ENCODE peak calls at places on chromosomes 6 and 20, in six cellular contexts. B is GM12878, A is right lobe of liver, H is upper lobe of left lung, F is heart left ventricle, Q is body of pancreas. J is an unnamed sample.
A peak's percentile ranks its signal among the peaks of the same experiment; 100 is the strongest.

GRCh38 chr6:11304946-11305345 is 72.5 kb upstream of the NEDD9 start:
- ATAC-seq in Q (no peak), A (no peak), F (no peak), H (no peak), B (no peak), J (no peak)

GRCh38 chr20:57629976-57630525 is 9.8 kb upstream of the ZBP1 start:
- ATAC-seq in B (no peak), H (peak; percentile 67), Q (no peak), A (peak; percentile 18), F (no peak), J (no peak)

GRCh38 chr20:33282196-33282934 is 649 bp upstream of the BPIFB1 start:
- ATAC-seq in H (no peak), F (no peak), A (no peak), Q (no peak), B (no peak), J (no peak)

GRCh38 chr6:38599966-38600550 is 39.7 kb downstream of the BTBD9 start:
- ATAC-seq in B (no peak), H (no peak), F (peak; percentile 91), Q (no peak), A (peak; percentile 56), J (no peak)

GRCh38 chr6:169702640-169703246 is 817 bp downstream of the C6orf120 start:
- ATAC-seq in F (no peak), H (peak; percentile 23), A (peak; percentile 5), B (peak; percentile 42), Q (peak; percentile 22), J (no peak)

GRCh38 chr20:33883164-33883563 is 72.0 kb downstream of the CHMP4B start:
- ATAC-seq in H (no peak), B (peak; percentile 94), Q (no peak), A (no peak), F (no peak), J (no peak)

GRCh38 chr6:166496460-166496859 is 90.0 kb downstream of the RAMACL start:
- ATAC-seq in F (no peak), A (no peak), B (no peak), Q (no peak), H (no peak), J (no peak)

GRCh38 chr6:54493138-54493537 is 184.9 kb downstream of the TINAG start:
- ATAC-seq in F (no peak), B (no peak), Q (no peak), A (no peak), H (no peak), J (no peak)

GRCh38 chr6:21856096-21856825 is 262.7 kb downstream of the SOX4 start:
- ATAC-seq in A (peak; percentile 48), F (no peak), H (peak; percentile 83), B (no peak), Q (no peak), J (peak; percentile 36)

GRCh38 chr20:51735728-51736600 is 32.2 kb downstream of the ATP9A start:
- ATAC-seq in B (no peak), A (peak; percentile 38), Q (no peak), H (peak; percentile 28), F (no peak), J (no peak)

GRCh38 chr6:111727798-111728197 is 122.1 kb upstream of the TRAF3IP2 start:
- ATAC-seq in B (no peak), H (no peak), F (no peak), A (no peak), Q (no peak), J (no peak)

GRCh38 chr6:48183816-48184215 is 72.8 kb upstream of the PTCHD4 start:
- ATAC-seq in F (no peak), Q (no peak), A (no peak), B (no peak), H (no peak), J (no peak)

GRCh38 chr20:17680128-17680835 is 1.8 kb downstream of the RRBP1 start:
- ATAC-seq in A (peak; percentile 36), B (no peak), Q (peak; percentile 10), H (peak; percentile 8), F (no peak), J (no peak)

GRCh38 chr20:35515341-35515740 is 14.1 kb downstream of the C20orf173 start:
- ATAC-seq in B (no peak), H (no peak), A (no peak), F (no peak), Q (no peak), J (no peak)

GRCh38 chr6:74074609-74075008 is 378.6 kb downstream of the CD109 start:
- ATAC-seq in H (no peak), A (no peak), B (no peak), F (no peak), Q (no peak), J (no peak)

GRCh38 chr20:48626938-48627736 is 200.7 kb downstream of the PREX1 start:
- ATAC-seq in Q (no peak), H (no peak), F (no peak), B (no peak), A (no peak), J (no peak)

GRCh38 chr6:117619178-117619577 is 16.9 kb upstream of the GOPC start:
- ATAC-seq in A (no peak), B (peak; percentile 70), H (no peak), Q (no peak), F (no peak), J (no peak)

GRCh38 chr6:129501401-129502051 is 208.5 kb downstream of the ARHGAP18 start:
- ATAC-seq in H (peak; percentile 71), B (peak; percentile 17), A (peak; percentile 59), Q (peak; percentile 54), F (no peak), J (peak; percentile 65)

GRCh38 chr6:53151676-53152075 is 3.0 kb upstream of the GCM1 start:
- ATAC-seq in H (no peak), B (peak; percentile 96), F (no peak), Q (no peak), A (no peak), J (no peak)

GRCh38 chr6:158056355-158056754 is 74.7 kb downstream of the SYNJ2 start:
- ATAC-seq in H (no peak), A (no peak), F (no peak), Q (no peak), B (no peak), J (no peak)

GRCh38 chr6:143283887-143284640 is 166.4 kb downstream of the ADAT2 start:
- ATAC-seq in Q (no peak), A (no peak), B (no peak), H (no peak), F (no peak), J (no peak)

GRCh38 chr6:87473419-87473903 is 687 bp downstream of the SLC35A1 start:
- ATAC-seq in A (peak; percentile 80), H (peak; percentile 50), Q (peak; percentile 65), F (peak; percentile 76), B (peak; percentile 84), J (peak; percentile 78)

DNA sequence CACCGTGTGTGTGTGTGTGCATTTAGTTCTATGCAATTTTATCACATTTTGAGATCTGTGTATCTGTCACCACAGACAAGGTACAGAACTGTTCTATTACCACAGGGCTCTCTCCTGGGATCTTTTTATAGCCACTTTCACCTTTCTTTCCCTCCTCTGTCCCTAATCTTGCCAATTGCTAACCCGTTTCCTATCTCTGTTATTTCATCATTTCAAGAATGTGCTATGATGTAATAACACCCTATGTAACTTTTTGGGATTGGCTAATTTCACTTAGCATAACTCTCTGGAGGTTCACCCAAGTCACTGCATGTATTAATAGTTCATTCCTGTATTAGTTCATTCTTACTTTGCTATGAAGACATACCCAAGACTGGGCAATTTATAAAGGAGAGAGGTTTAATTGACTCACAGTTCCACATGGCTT is 657.7 kb downstream of the QKI start:
- ATAC-seq in B (no peak), H (no peak), F (no peak), Q (no peak), A (no peak), J (no peak)
- H3K9me3 ChIP-seq in B (no peaks in the 10 kb centered on the region), H (no peaks in the 10 kb centered on the region), F (no peaks in the 10 kb centered on the region), Q (no peaks in the 10 kb centered on the region), A (no peaks in the 10 kb centered on the region), J (no peaks in the 10 kb centered on the region)

DNA sequence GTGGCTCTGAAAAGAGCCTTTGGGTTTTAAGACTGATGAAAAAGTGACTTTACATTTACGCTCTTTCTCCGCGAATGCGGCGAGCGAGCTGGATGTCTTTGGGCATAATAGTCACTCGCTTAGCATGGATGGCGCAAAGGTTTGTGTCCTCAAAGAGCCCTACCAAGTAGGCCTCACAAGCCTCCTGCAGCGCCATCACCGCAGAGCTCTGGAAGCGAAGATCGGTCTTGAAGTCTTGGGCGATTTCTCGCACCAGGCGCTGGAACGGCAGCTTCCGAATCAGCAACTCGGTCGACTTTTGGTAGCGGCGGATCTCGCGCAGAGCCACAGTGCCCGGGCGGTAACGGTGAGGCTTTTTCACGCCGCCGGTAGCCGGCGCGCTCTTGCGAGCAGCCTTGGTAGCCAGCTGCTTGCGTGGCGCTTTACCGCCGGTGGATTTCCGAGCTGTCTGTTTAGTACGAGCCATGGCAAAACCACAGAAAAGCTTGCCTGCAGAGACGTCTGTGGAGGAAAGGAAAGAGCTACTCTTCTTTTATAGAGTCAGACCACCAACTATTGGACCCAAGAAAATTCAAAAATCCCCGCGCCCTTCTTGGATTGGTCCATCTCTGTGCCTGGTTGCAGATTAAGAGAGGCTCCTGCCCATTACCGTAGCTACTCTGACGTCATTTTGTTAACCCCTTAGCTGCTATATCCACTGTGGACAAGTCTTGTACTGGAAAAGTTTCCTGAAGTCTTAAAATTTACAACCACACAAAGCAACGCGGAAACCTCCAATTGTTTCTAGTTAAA is 55.4 kb upstream of the HFE start:
- ATAC-seq in F (peak; percentile 82), A (peak; percentile 72), Q (peak; percentile 78), H (peak; percentile 91), B (peak; percentile 70), J (peak; percentile 77)
- H3K27ac ChIP-seq in F (peak overlapping the region; percentile 85), A (peak overlapping the region; percentile 80), Q (no peak overlapping the region), H (peak overlapping the region; percentile 91), B (peak overlapping the region; percentile 95), J (peak overlapping the region; percentile 96)

DNA sequence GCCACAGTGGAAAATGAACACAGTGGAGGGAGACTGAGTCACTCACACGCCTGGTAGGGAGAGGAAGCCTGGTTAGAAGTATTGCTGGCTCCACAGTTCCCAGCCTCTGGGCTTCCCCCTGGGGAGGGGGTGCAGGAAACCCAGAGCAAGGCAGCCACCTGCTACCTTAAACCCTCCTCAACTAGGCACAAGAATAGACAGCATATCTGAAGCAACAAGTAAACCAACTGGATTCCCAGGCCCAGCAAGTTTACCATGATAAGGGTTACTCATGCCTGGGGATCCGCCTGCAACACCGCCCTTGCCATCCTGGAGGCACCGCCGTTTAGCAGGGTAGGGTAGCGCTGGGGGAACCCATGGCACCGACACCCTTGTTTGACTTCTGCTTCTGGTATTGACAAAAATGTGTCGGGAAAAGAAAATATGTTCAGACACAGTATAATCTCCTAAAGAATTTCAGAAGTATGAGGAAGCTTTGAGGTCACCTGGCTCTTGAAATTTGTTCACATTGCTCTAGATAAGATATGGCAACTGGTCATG is 38.3 kb downstream of the SLC22A23 start:
- ATAC-seq in B (no peak), Q (peak; percentile 79), F (no peak), A (peak; percentile 10), H (peak; percentile 8), J (no peak)
- TF ChIP-seq POLR2A in B (no peak), Q (no peak), F (no peak), A (no peak), H (no peak), J (no peak)

DNA sequence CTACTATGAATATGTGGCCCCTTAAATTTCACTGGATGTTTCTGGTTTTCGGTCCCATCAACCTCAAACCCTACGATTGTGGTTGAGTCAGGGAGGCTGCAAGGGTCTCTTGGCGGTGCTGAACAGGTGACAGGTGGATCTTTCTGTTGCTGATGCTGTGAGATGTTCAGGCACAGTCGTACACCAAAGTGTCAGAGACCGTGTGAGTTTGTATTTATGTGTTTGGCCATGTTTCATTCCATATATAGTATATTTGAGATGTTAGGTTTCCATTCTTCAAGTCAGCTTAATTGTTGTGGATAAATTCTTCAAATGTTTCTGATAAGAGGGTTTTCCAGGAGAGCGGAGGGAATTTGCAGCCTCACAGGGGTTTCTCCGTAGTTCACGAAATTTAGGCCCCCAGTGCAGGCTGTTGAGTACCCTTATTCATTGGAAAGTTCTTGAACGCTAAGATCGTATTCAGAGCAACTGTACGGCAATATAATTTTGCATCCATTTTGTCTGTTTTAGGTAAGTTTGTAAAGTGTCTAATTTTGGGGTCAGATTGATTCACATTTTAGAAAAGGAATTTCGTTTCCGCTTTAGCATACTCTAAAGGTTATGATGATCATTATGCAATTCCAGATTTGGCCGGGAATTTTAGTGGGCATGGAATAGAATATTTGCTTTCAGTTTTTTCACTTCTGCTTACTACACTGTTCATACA is 1.2 kb downstream of the TAB2 start:
- ATAC-seq in H (no peak), F (no peak), A (peak; percentile 42), Q (no peak), B (peak; percentile 26), J (no peak)
- H3K9me3 ChIP-seq in H (no peaks in the 10 kb centered on the region), F (no peaks in the 10 kb centered on the region), A (no peaks in the 10 kb centered on the region), Q (no peaks in the 10 kb centered on the region), B (no peaks in the 10 kb centered on the region), J (no peaks in the 10 kb centered on the region)

J was measured in gastroesophageal sphincter.